ENCODE peak calls at places on chromosomes 11 and 22, in ten cellular contexts. T is amniotic epithelial cell; U is stimulated activated CD4-positive, alpha-beta T cell treated with anti-CD3 and anti-CD28 coated beads, Interleukin-15, amount 100 ng/mL, for 1 hour; A is T-helper 1 cell; K is HepG2; C is activated T-helper 1 cell treated with anti-CD3 and anti-CD28 coated beads, Interleukin-2, amount 50 U/mL, for 16 hours; S is neural crest cell; V is transverse colon; X is HuH-7; Y is stimulated activated CD8-positive, alpha-beta memory T cell treated with anti-CD3 and anti-CD28 coated beads, Interleukin-15, amount 100 ng/mL, for 48 hours. J is an unnamed sample.
A peak's percentile ranks its signal among the peaks of the same experiment; 100 is the strongest.

GRCh38 chr11:57318178-57318577 is 6.6 kb downstream of the TNKS1BP1 start:
- DNase-seq in Y (no peak), C (no peak), T (no peak), X (no peak), K (no peak), V (no peak), U (no peak), S (no peak), A (no peak), J (no peak)

GRCh38 chr22:47000256-47000655 is 237.8 kb downstream of the TBC1D22A start:
- DNase-seq in V (no peak), X (no peak), Y (no peak), U (no peak), K (no peak), C (no peak), A (no peak), T (no peak), S (no peak), J (no peak)

GRCh38 chr11:76456571-76456970 is 11.8 kb downstream of the EMSY start:
- DNase-seq in U (no peak), A (no peak), T (no peak), X (no peak), K (no peak), S (no peak), V (no peak), C (no peak), Y (no peak), J (no peak)

GRCh38 chr22:48354082-48354481 is 1473.6 kb downstream of the BRD1 start:
- DNase-seq in S (no peak), U (no peak), C (no peak), K (no peak), Y (no peak), X (no peak), T (no peak), V (no peak), A (no peak), J (no peak)

GRCh38 chr11:71998649-71999310 is at the start of gene IL18BP:
- DNase-seq in K (no peak), T (no peak), S (no peak), A (peak; percentile 22), X (no peak), V (peak; percentile 39), U (no peak), Y (no peak), C (no peak), J (no peak)

GRCh38 chr11:66861774-66862558 is 5.1 kb downstream of the LRFN4 start:
- DNase-seq in K (no peak), V (no peak), Y (no peak), U (no peak), X (no peak), T (no peak), A (no peak), C (no peak), S (no peak), J (no peak)

GRCh38 chr11:17786824-17787525 is 52.4 kb downstream of the KCNC1 start:
- DNase-seq in Y (no peak), S (no peak), U (no peak), X (no peak), A (no peak), C (no peak), T (peak; percentile 48), K (no peak), V (no peak), J (no peak)

GRCh38 chr22:48099251-48099650 is 1336.8 kb downstream of the TBC1D22A start:
- DNase-seq in U (no peak), C (no peak), V (no peak), Y (no peak), T (no peak), K (no peak), X (no peak), S (no peak), A (no peak), J (no peak)

GRCh38 chr11:18522388-18522787 is 4.4 kb downstream of the TSG101 start:
- DNase-seq in X (peak; percentile 17), T (peak; percentile 26), U (no peak), S (no peak), C (no peak), A (no peak), V (no peak), Y (no peak), K (peak; percentile 20), J (no peak)

GRCh38 chr11:111347002-111347722 is 31.9 kb downstream of the POU2AF1 start:
- DNase-seq in T (no peak), V (no peak), C (no peak), X (no peak), A (no peak), U (no peak), K (no peak), S (no peak), Y (no peak), J (no peak)

GRCh38 chr11:118610220-118610772 is 2.9 kb downstream of the PHLDB1 start:
- DNase-seq in Y (no peak), A (no peak), V (no peak), U (peak; percentile 10), S (no peak), X (no peak), T (no peak), K (no peak), C (no peak), J (no peak)

GRCh38 chr11:2235588-2236326 is 34.6 kb downstream of the ASCL2 start:
- DNase-seq in V (no peak), A (no peak), X (no peak), T (no peak), C (no peak), U (no peak), K (no peak), S (no peak), Y (no peak), J (no peak)

GRCh38 chr11:17063171-17064002 is 14.1 kb downstream of the RPS13 start:
- DNase-seq in S (peak; percentile 68), C (no peak), A (peak; percentile 16), T (peak; percentile 43), X (peak; percentile 74), K (peak; percentile 54), V (peak; percentile 74), U (peak; percentile 43), Y (peak; percentile 34), J (peak; percentile 79)

GRCh38 chr11:4543561-4543960 is 1.4 kb upstream of the OR52M1 start:
- DNase-seq in C (no peak), T (no peak), X (no peak), K (no peak), S (no peak), U (no peak), A (no peak), V (no peak), Y (no peak), J (no peak)

GRCh38 chr11:111310723-111311122 is 12.4 kb downstream of the POU2AF3 start:
- DNase-seq in Y (no peak), T (no peak), A (no peak), S (no peak), C (no peak), K (no peak), V (no peak), X (no peak), U (no peak), J (no peak)

GRCh38 chr22:50308986-50309600 is 1.6 kb upstream of the PLXNB2 start:
- DNase-seq in S (no peak), U (no peak), A (no peak), V (no peak), Y (no peak), C (no peak), X (no peak), K (no peak), T (no peak), J (no peak)

GRCh38 chr11:36454551-36454950 is 55.5 kb downstream of the TRAF6 start:
- DNase-seq in C (no peak), S (no peak), V (no peak), Y (no peak), T (no peak), X (no peak), A (no peak), K (no peak), U (no peak), J (no peak)

GRCh38 chr11:124812876-124813275 is 12.7 kb upstream of the MSANTD2 start:
- DNase-seq in S (no peak), C (no peak), A (no peak), Y (no peak), X (no peak), V (no peak), U (no peak), K (no peak), T (no peak), J (no peak)

GRCh38 chr11:4546876-4547275 is 1.9 kb downstream of the OR52M1 start:
- DNase-seq in C (no peak), X (no peak), U (no peak), A (no peak), V (no peak), S (no peak), T (no peak), Y (no peak), K (no peak), J (no peak)

GRCh38 chr11:122478986-122479385 is 176.5 kb upstream of the UBASH3B start:
- DNase-seq in V (no peak), T (peak; percentile 7), Y (no peak), S (no peak), K (no peak), C (no peak), U (no peak), X (no peak), A (no peak), J (no peak)

GRCh38 chr11:29258411-29258810 is 758.4 kb downstream of the KCNA4 start:
- DNase-seq in K (no peak), T (no peak), U (no peak), A (no peak), S (no peak), Y (no peak), C (no peak), X (no peak), V (no peak), J (no peak)

GRCh38 chr22:17575681-17576080 is 12.4 kb downstream of the SLC25A18 start:
- DNase-seq in X (no peak), S (no peak), U (no peak), K (no peak), Y (no peak), A (no peak), T (no peak), V (no peak), C (no peak), J (no peak)

GRCh38 chr11:128346808-128347207 is 240.6 kb downstream of the ETS1 start:
- DNase-seq in T (peak; percentile 59), K (no peak), C (no peak), A (no peak), U (no peak), V (no peak), X (no peak), Y (no peak), S (no peak), J (no peak)

GRCh38 chr11:11293798-11294611 is 59.0 kb downstream of the CSNK2A3 start:
- DNase-seq in A (no peak), S (no peak), V (no peak), T (no peak), C (no peak), U (no peak), X (no peak), Y (no peak), K (no peak), J (no peak)

GRCh38 chr11:11973866-11974265 is 34.6 kb downstream of the DKK3 start:
- DNase-seq in Y (no peak), V (no peak), T (no peak), C (no peak), X (no peak), A (no peak), K (no peak), U (no peak), S (no peak), J (no peak)

GRCh38 chr11:79894111-79894510 is 453.3 kb upstream of the TENM4 start:
- DNase-seq in X (no peak), K (no peak), S (no peak), U (no peak), A (no peak), V (no peak), Y (no peak), T (no peak), C (no peak), J (no peak)

GRCh38 chr11:19259487-19260345 is 19.0 kb upstream of the E2F8 start:
- DNase-seq in C (peak; percentile 27), Y (peak; percentile 43), T (peak; percentile 24), K (no peak), S (peak; percentile 66), U (peak; percentile 40), X (no peak), A (peak; percentile 46), V (peak; percentile 75), J (peak; percentile 73)

GRCh38 chr11:108970221-108970991 is 305.5 kb downstream of the DDX10 start:
- DNase-seq in A (no peak), V (no peak), S (no peak), K (no peak), X (no peak), C (no peak), Y (no peak), U (no peak), T (peak; percentile 82), J (no peak)